ENCODE peak calls at places on chromosomes 7 and 10, in eight cellular contexts. J is IMR-90; B is SW480; C is AML-193; I is effector CD4-positive, alpha-beta T cell; N is CD4-positive, alpha-beta T cell; G is epithelial cell of esophagus; Y is left cardiac atrium. R is an unnamed sample.

GRCh38 chr10:24957624-24958435 is 5.4 kb upstream of the PRTFDC1 start:
- DNase-seq in J (peak; percentile 95), B (no peak), C (no peak), I (no peak), N (no peak), G (peak; percentile 86), Y (no peak), R (peak; percentile 35)

GRCh38 chr10:650691-651615 is 38.5 kb downstream of the DIP2C start:
- DNase-seq in J (peak; percentile 78), B (no peak), C (no peak), I (no peak), N (no peak), G (no peak), Y (no peak), R (no peak)

GRCh38 chr7:99031496-99031895 is 112.4 kb downstream of the SMURF1 start:
- DNase-seq in J (no peak), B (no peak), C (no peak), I (no peak), N (no peak), G (no peak), Y (no peak), R (peak; percentile 11)

GRCh38 chr10:77006836-77007511 is 630.6 kb downstream of the KCNMA1 start:
- DNase-seq in J (peak; percentile 3), B (no peak), C (no peak), I (no peak), N (no peak), G (peak; percentile 90), Y (no peak), R (no peak)

GRCh38 chr7:55024776-55025175 is 6.0 kb downstream of the EGFR start:
- DNase-seq in J (peak; percentile 65), B (no peak), C (no peak), I (no peak), N (no peak), G (peak; percentile 37), Y (no peak), R (no peak)

GRCh38 chr7:149573519-149573918 is 75.9 kb upstream of the ZNF746 start:
- DNase-seq in J (no peak), B (no peak), C (no peak), I (no peak), N (no peak), G (no peak), Y (no peak), R (no peak)

GRCh38 chr10:80357000-80357803 is 621 bp downstream of the DYDC2 start:
- DNase-seq in J (no peak), B (no peak), C (no peak), I (no peak), N (no peak), G (no peak), Y (peak; percentile 18), R (no peak)

GRCh38 chr10:92699518-92700272 is 9.9 kb downstream of the HHEX start:
- DNase-seq in J (peak; percentile 42), B (peak; percentile 50), C (peak; percentile 49), I (no peak), N (no peak), G (peak; percentile 13), Y (peak; percentile 55), R (peak; percentile 76)

GRCh38 chr7:132865766-132866531 is 215.9 kb downstream of the CHCHD3 start:
- DNase-seq in J (peak; percentile 24), B (no peak), C (no peak), I (no peak), N (no peak), G (peak; percentile 48), Y (no peak), R (no peak)

GRCh38 chr7:6730343-6730633 is 23.5 kb upstream of the ZNF12 start:
- DNase-seq in J (peak; percentile 33), B (no peak), C (no peak), I (no peak), N (no peak), G (peak; percentile 47), Y (no peak), R (no peak)

GRCh38 chr10:133336131-133337078 is at the start of gene CALY:
- DNase-seq in J (no peak), B (no peak), C (no peak), I (peak; percentile 87), N (peak; percentile 89), G (no peak), Y (no peak), R (no peak)

GRCh38 chr7:92343719-92344118 is 97.9 kb downstream of the ANKIB1 start:
- DNase-seq in J (peak; percentile 13), B (no peak), C (no peak), I (no peak), N (no peak), G (no peak), Y (no peak), R (no peak)

GRCh38 chr7:98493379-98493778 is 92.5 kb upstream of the BAIAP2L1 start:
- DNase-seq in J (no peak), B (no peak), C (no peak), I (no peak), N (no peak), G (no peak), Y (no peak), R (no peak)

GRCh38 chr7:152673902-152674301 is 2.0 kb downstream of the XRCC2 start:
- DNase-seq in J (no peak), B (no peak), C (no peak), I (no peak), N (no peak), G (peak; percentile 53), Y (no peak), R (no peak)

GRCh38 chr7:36439624-36440023 is 50.0 kb downstream of the ANLN start:
- DNase-seq in J (no peak), B (no peak), C (no peak), I (no peak), N (no peak), G (no peak), Y (no peak), R (no peak)

GRCh38 chr7:30543815-30544525 is 39.3 kb upstream of the GGCT start:
- DNase-seq in J (no peak), B (peak; percentile 53), C (no peak), I (no peak), N (no peak), G (no peak), Y (no peak), R (peak; percentile 41)

GRCh38 chr7:77266162-77266807 is 66.7 kb upstream of the FGL2 start:
- DNase-seq in J (peak; percentile 47), B (no peak), C (no peak), I (no peak), N (no peak), G (peak; percentile 20), Y (no peak), R (no peak)

GRCh38 chr10:48257407-48257961 is 17.0 kb downstream of the FRMPD2 start:
- DNase-seq in J (no peak), B (no peak), C (no peak), I (no peak), N (no peak), G (no peak), Y (no peak), R (no peak)

GRCh38 chr7:8214162-8214897 is 47.6 kb downstream of the ICA1 start:
- DNase-seq in J (peak; percentile 9), B (peak; percentile 37), C (no peak), I (no peak), N (no peak), G (peak; percentile 11), Y (no peak), R (no peak)

GRCh38 chr10:131736321-131736980 is 164.4 kb upstream of the PPP2R2D start:
- DNase-seq in J (no peak), B (no peak), C (no peak), I (no peak), N (no peak), G (no peak), Y (no peak), R (no peak)

GRCh38 chr7:98051118-98051744 is 55.4 kb upstream of the LMTK2 start:
- DNase-seq in J (no peak), B (peak; percentile 93), C (no peak), I (peak; percentile 8), N (peak; percentile 33), G (peak; percentile 14), Y (no peak), R (no peak)

GRCh38 chr7:104951546-104951945 is 62.5 kb upstream of the KMT2E start:
- DNase-seq in J (peak; percentile 73), B (no peak), C (no peak), I (no peak), N (no peak), G (no peak), Y (peak; percentile 55), R (no peak)

GRCh38 chr10:31619410-31620095 is 300.5 kb downstream of the ZEB1 start:
- DNase-seq in J (no peak), B (no peak), C (no peak), I (no peak), N (no peak), G (no peak), Y (no peak), R (no peak)

R was measured in adrenal gland.